ENCODE peak calls at places on chromosome 19, in four cellular contexts. R is body of pancreas, G is MV-4-11, S is GM13977. A is an unnamed sample.

GRCh38 chr19:49857061-49857833 is 6.3 kb downstream of the PTOV1 start:
- DNase-seq in G (no peak), R (no peak), S (no peak), A (no peak)

GRCh38 chr19:50722248-50723013 is 733 bp upstream of the CLEC11A start:
- DNase-seq in R (no peak), G (peak), S (no peak), A (no peak)

GRCh38 chr19:10096615-10096963 is 5.9 kb downstream of the ANGPTL6 start:
- DNase-seq in G (no peak), R (no peak), S (no peak), A (no peak)

GRCh38 chr19:55452381-55453325 is 8.8 kb downstream of the ISOC2 start:
- DNase-seq in G (peak), S (no peak), R (peak), A (no peak)

GRCh38 chr19:14432817-14433453 is at the start of gene PKN1:
- DNase-seq in R (peak), G (no peak), S (peak), A (peak)

GRCh38 chr19:2138061-2138728 is 13.2 kb downstream of the AP3D1 start:
- DNase-seq in S (no peak), G (no peak), R (no peak), A (no peak)

GRCh38 chr19:49465371-49465770 is 8.6 kb upstream of the FLT3LG start:
- DNase-seq in S (peak), R (no peak), G (no peak), A (no peak)

GRCh38 chr19:51144482-51145045 is 2.5 kb downstream of the SIGLEC7 start:
- DNase-seq in S (no peak), R (no peak), G (no peak), A (no peak)

GRCh38 chr19:4933528-4933927 is 24.2 kb downstream of the UHRF1 start:
- DNase-seq in G (peak), R (no peak), S (no peak), A (no peak)

GRCh38 chr19:46898731-46899130 is 37.9 kb downstream of the ARHGAP35 start:
- DNase-seq in S (no peak), R (no peak), G (no peak), A (no peak)

GRCh38 chr19:392375-392970 is 16.5 kb downstream of the C2CD4C start:
- DNase-seq in R (no peak), G (peak), S (no peak), A (no peak)

GRCh38 chr19:964761-965694 is 19.1 kb upstream of the WDR18 start:
- DNase-seq in S (no peak), G (no peak), R (no peak), A (no peak)

GRCh38 chr19:50465986-50466771 is 10.1 kb upstream of the EMC10 start:
- DNase-seq in G (peak), R (no peak), S (no peak), A (no peak)

GRCh38 chr19:47729468-47729798 is 15.9 kb upstream of the NOP53 start:
- DNase-seq in S (no peak), G (no peak), R (peak), A (no peak)

GRCh38 chr19:8319807-8320520 is 1.2 kb downstream of the NDUFA7 start:
- DNase-seq in G (no peak), R (no peak), S (no peak), A (no peak)

GRCh38 chr19:54158812-54159351 is 639 bp downstream of the LENG1 start:
- DNase-seq in G (peak), S (peak), R (no peak), A (peak)

GRCh38 chr19:43562211-43562697 is 13.1 kb downstream of the XRCC1 start:
- DNase-seq in S (no peak), R (no peak), G (no peak), A (no peak)

GRCh38 chr19:44664976-44665375 is 6.3 kb upstream of the CEACAM19 start:
- DNase-seq in G (no peak), S (no peak), R (no peak), A (no peak)

GRCh38 chr19:58571575-58571947 is 1.6 kb downstream of the MZF1 start:
- DNase-seq in G (no peak), R (no peak), S (no peak), A (no peak)

GRCh38 chr19:13796301-13797057 is 1.2 kb downstream of the ZSWIM4 start:
- DNase-seq in G (peak), S (peak), R (peak), A (peak)

GRCh38 chr19:17753976-17754375 is 2.7 kb downstream of the FCHO1 start:
- DNase-seq in R (no peak), S (no peak), G (no peak), A (no peak)

GRCh38 chr19:33868076-33868735 is 71.5 kb downstream of the KCTD15 start:
- DNase-seq in S (no peak), G (no peak), R (no peak), A (no peak)

GRCh38 chr19:45764947-45765346 is 4.1 kb downstream of the SIX5 start:
- DNase-seq in S (no peak), R (no peak), G (no peak), A (no peak)

GRCh38 chr19:16957151-16957662 is 68.4 kb downstream of the F2RL3 start:
- DNase-seq in S (no peak), G (no peak), R (no peak), A (no peak)

GRCh38 chr19:33275559-33275932 is 26.8 kb downstream of the CEBPA start:
- DNase-seq in G (no peak), S (no peak), R (no peak), A (no peak)

GRCh38 chr19:17333611-17334413 is 843 bp downstream of the ANO8 start:
- DNase-seq in S (peak), R (peak), G (peak), A (peak)

GRCh38 chr19:616732-617526 is 16.4 kb downstream of the POLRMT start:
- DNase-seq in R (no peak), G (no peak), S (no peak), A (no peak)

GRCh38 chr19:51729781-51730180 is 6.0 kb upstream of the HAS1 start:
- DNase-seq in S (no peak), G (no peak), R (no peak), A (no peak)

GRCh38 chr19:35863018-35863417 is 5.4 kb upstream of the APLP1 start:
- DNase-seq in R (no peak), S (no peak), G (no peak), A (no peak)

GRCh38 chr19:28867978-28868377 is 345.0 kb downstream of the UQCRFS1 start:
- DNase-seq in G (no peak), S (no peak), R (no peak), A (no peak)

GRCh38 chr19:42037649-42038048 is 32.4 kb downstream of the GRIK5 start:
- DNase-seq in R (no peak), S (no peak), G (no peak), A (no peak)

GRCh38 chr19:3849092-3849491 is 19.7 kb downstream of the ZFR2 start:
- DNase-seq in G (peak), R (no peak), S (no peak), A (no peak)

A was measured in GM20000.